ENCODE peak calls at places on chromosomes 11 and 22, in six cellular contexts. U, A, X, N, B and K are unnamed samples. For H3K4me1, the result is how much of the 10 kb centered on the place peaks cover.

GRCh38 chr22:43216738-43217137 is 29.8 kb upstream of the TTLL12 start:
- DNase-seq in U (no peak), A (no peak), X (no peak), N (no peak), B (no peak), K (no peak)

GRCh38 chr11:131495417-131495816 is 125.0 kb downstream of the NTM start:
- DNase-seq in U (peak), A (no peak), X (no peak), N (no peak), B (peak), K (no peak)

GRCh38 chr11:111846640-111847039 is 24.7 kb downstream of the ALG9 start:
- DNase-seq in U (no peak), A (no peak), X (peak), N (no peak), B (no peak), K (no peak)

GRCh38 chr11:94664336-94664735 is 97.2 kb downstream of the PIWIL4 start:
- DNase-seq in U (no peak), A (no peak), X (peak), N (peak), B (no peak), K (no peak)

GRCh38 chr11:118212781-118213565 is 11.8 kb downstream of the JAML start:
- DNase-seq in U (no peak), A (peak), X (no peak), N (no peak), B (no peak), K (no peak)

GRCh38 chr11:44713022-44713421 is 13.7 kb upstream of the TSPAN18 start:
- DNase-seq in U (no peak), A (no peak), X (no peak), N (no peak), B (no peak), K (no peak)

GRCh38 chr22:38513063-38513462 is 7.0 kb upstream of the DDX17 start:
- DNase-seq in U (no peak), A (no peak), X (no peak), N (no peak), B (no peak), K (no peak)

GRCh38 chr11:99015634-99016454 is 4.9 kb upstream of the CNTN5 start:
- DNase-seq in U (no peak), A (no peak), X (peak), N (peak), B (peak), K (no peak)

GRCh38 chr11:58739725-58740430 is 8.1 kb upstream of the GLYAT start:
- DNase-seq in U (no peak), A (no peak), X (peak), N (no peak), B (no peak), K (no peak)

GRCh38 chr11:32374261-32374711 is 61.1 kb downstream of the WT1 start:
- DNase-seq in U (peak), A (no peak), X (peak), N (peak), B (peak), K (peak)

GRCh38 chr22:25023879-25024278 is 71.4 kb downstream of the KIAA1671 start:
- DNase-seq in U (no peak), A (no peak), X (no peak), N (no peak), B (no peak), K (no peak)

GRCh38 chr22:39559456-39560105 is 11.0 kb upstream of the CACNA1I start:
- DNase-seq in U (no peak), A (no peak), X (peak), N (no peak), B (no peak), K (peak)

GRCh38 chr22:44907765-44908737 is 101.8 kb downstream of the PHF21B start:
- DNase-seq in U (no peak), A (no peak), X (no peak), N (no peak), B (no peak), K (no peak)

DNA sequence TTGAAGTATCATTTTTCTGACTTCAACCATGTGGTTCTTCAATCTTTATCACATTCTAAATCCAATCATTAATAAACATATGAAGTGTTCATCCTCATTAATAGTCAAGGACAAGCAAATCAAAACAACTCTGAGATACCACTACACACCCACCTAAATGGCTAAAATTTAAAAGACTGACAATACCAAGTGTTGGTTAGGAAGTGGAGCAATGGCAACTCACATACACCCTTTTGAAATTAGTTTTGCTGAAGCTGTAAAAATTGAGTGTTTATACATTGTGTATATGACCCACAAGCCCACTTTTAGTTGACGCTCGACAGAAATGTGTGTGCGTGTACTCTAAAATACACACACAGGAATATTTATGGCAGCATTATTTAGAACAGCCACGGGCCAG is 36.7 kb upstream of the LMO2 start:
- DNase-seq in U (no peak), A (no peak), X (no peak), N (no peak), B (no peak), K (no peak)
- H3K4me1 ChIP-seq in U (under half), A (under half), X (under half), N (under half), B (under half), K (under half)

GRCh38 chr11:64250406-64250874 is 890 bp upstream of the PLCB3 start:
- DNase-seq in U (no peak), A (no peak), X (no peak), N (no peak), B (no peak), K (no peak)

GRCh38 chr11:64248578-64248977 is 1.8 kb upstream of the PPP1R14B start:
- DNase-seq in U (no peak), A (no peak), X (no peak), N (no peak), B (peak), K (peak)

GRCh38 chr11:64249038-64249437 is 2.3 kb upstream of the PLCB3 start:
- DNase-seq in U (no peak), A (no peak), X (no peak), N (no peak), B (no peak), K (peak)

GRCh38 chr11:64250875-64251721 is at the start of gene PLCB3:
- DNase-seq in U (peak), A (no peak), X (peak), N (no peak), B (peak), K (peak)

GRCh38 chr11:64249563-64250405 is 1.5 kb upstream of the PLCB3 start:
- DNase-seq in U (no peak), A (no peak), X (no peak), N (no peak), B (peak), K (peak)
- H3K4me1 ChIP-seq in U (under half), A (under half), X (under half), N (under half), B (under half), K (under half)

GRCh38 chr11:18321622-18321990 is 334 bp downstream of the HPS5 start:
- DNase-seq in U (no peak), A (no peak), X (peak), N (no peak), B (no peak), K (no peak)

GRCh38 chr11:18321991-18322711 is at the start of the genes GTF2H1 and HPS5:
- DNase-seq in U (peak), A (peak), X (peak), N (peak), B (peak), K (peak)

GRCh38 chr11:18319914-18320313 is 2.0 kb downstream of the HPS5 start:
- DNase-seq in U (no peak), A (no peak), X (no peak), N (no peak), B (no peak), K (no peak)

GRCh38 chr11:18322818-18323570 is 627 bp downstream of the GTF2H1 start:
- DNase-seq in U (no peak), A (no peak), X (peak), N (peak), B (no peak), K (no peak)

DNA sequence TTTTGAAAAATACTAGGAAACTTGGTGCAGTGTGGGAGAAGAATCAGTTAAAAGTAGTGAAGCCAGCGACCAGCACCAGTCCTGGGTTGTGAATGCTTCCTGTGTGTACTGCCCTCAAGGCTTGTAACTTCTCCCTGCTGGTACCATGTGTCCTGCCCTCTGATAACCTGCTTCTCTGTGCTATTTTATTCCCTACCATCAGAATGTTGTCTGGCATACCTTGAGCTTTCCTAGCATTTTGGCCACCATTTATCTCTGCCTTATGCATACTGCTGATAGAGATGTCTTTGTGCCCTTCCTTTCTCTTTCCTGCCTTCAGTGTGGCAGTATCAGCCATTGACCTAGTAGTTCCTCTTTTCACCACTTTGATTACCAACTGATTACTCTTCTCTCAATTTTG is 2.0 kb downstream of the GTF2H1 start:
- DNase-seq in U (no peak), A (no peak), X (no peak), N (no peak), B (no peak), K (no peak)
- H3K4me1 ChIP-seq in U (under half), A (under half), X (under half), N (under half), B (under half), K (under half)

DNA sequence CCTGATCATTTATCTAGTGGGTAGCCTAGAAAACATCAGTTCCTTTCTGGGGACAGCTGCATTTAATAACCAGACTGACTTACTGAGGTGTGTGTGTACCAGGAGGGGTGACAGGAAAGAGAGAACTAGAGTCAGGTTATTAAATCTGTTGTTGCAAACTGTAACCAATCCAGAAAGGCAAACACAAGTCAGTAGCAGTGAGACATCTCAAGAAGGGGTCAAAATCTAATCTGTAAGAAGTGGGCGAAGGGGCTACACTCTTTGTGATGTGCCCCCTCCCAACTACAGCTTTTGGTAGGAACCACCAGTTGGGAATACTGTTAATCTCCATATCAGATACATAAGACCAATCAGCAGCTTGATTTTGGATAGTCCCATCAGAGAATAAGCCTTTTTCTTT is 26.3 kb downstream of the CUL5 start:
- DNase-seq in U (no peak), A (no peak), X (no peak), N (no peak), B (no peak), K (no peak)
- H3K4me1 ChIP-seq in U (under half), A (under half), X (under half), N (under half), B (under half), K (under half)

GRCh38 chr22:20548806-20549205 is 41.4 kb downstream of the MED15 start:
- DNase-seq in U (no peak), A (no peak), X (no peak), N (no peak), B (no peak), K (no peak)
- H3K4me1 ChIP-seq in U (under half), A (half or more), X (half or more), N (under half), B (under half), K (under half)

DNA sequence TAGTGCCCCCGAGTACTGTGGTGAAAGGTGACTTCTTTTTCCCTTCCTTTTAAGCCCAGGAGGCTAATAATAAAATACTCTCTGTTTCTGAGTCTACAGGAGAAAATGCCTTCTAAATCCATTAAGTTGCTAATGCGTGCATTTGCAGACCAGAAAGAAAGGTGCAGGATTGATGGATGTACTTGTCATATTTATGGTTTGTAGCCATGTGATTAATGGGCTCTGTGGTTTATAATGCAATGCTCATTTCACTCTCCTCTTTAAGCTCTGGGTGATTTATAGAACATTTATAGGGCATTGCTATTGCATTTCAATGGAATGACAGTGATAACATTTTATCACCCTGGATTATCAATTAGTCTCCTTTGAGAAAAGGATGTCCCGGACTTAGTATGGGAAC is 82.9 kb upstream of the HMGXB4 start:
- DNase-seq in U (no peak), A (no peak), X (no peak), N (no peak), B (no peak), K (no peak)
- H3K4me1 ChIP-seq in U (under half), A (under half), X (under half), N (under half), B (under half), K (under half)

DNA sequence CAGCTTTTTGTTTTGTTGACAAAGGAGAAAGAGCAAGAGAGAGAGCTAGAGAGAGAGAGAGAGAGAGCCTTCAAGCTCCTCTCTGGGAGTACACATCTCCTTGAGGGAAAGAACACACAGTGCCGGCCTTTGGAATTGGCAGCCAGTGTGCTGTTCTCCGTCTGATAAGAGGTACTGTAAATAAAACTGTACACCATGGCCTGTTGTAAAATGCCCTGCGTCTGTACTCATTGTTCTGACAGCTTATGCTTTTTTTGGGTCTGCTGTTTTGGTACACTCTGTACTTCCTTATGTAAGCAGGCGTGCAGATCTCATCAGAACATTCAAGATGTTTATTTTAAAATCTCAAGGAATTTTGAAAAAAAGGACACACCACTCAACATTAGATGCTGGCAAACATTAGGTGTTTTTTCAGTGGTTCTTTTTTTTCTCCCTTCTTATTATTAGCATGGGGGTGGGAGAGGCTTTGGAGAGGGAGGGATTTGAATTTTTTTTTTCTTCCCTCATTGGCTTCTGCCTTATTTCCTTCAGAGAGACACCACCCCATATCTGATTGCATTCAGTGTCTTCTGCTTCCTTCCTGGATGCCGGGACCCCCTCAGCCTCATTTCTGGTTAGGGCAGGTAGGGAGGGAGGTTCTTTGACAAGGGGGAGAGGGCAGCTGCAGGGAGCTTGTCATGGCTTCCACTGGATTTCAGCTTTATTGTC is 116.8 kb upstream of the NNMT start:
- DNase-seq in U (peak), A (peak), X (no peak), N (peak), B (peak), K (no peak)
- H3K4me1 ChIP-seq in U (under half), A (half or more), X (under half), N (under half), B (under half), K (under half)

GRCh38 chr11:46360878-46361277 is 13.6 kb downstream of the DGKZ start:
- DNase-seq in U (no peak), A (no peak), X (peak), N (no peak), B (no peak), K (no peak)

GRCh38 chr11:46357483-46357936 is 10.2 kb downstream of the DGKZ start:
- DNase-seq in U (no peak), A (no peak), X (no peak), N (no peak), B (peak), K (no peak)

GRCh38 chr11:46362146-46363030 is 15.1 kb downstream of the DGKZ start:
- DNase-seq in U (no peak), A (no peak), X (no peak), N (no peak), B (no peak), K (no peak)

GRCh38 chr11:46361283-46362145 is 14.3 kb downstream of the DGKZ start:
- DNase-seq in U (peak), A (peak), X (peak), N (no peak), B (no peak), K (no peak)

GRCh38 chr11:46359936-46360335 is 12.7 kb downstream of the DGKZ start:
- DNase-seq in U (no peak), A (no peak), X (no peak), N (no peak), B (no peak), K (no peak)
- H3K4me1 ChIP-seq in U (under half), A (under half), X (under half), N (under half), B (under half), K (under half)

DNA sequence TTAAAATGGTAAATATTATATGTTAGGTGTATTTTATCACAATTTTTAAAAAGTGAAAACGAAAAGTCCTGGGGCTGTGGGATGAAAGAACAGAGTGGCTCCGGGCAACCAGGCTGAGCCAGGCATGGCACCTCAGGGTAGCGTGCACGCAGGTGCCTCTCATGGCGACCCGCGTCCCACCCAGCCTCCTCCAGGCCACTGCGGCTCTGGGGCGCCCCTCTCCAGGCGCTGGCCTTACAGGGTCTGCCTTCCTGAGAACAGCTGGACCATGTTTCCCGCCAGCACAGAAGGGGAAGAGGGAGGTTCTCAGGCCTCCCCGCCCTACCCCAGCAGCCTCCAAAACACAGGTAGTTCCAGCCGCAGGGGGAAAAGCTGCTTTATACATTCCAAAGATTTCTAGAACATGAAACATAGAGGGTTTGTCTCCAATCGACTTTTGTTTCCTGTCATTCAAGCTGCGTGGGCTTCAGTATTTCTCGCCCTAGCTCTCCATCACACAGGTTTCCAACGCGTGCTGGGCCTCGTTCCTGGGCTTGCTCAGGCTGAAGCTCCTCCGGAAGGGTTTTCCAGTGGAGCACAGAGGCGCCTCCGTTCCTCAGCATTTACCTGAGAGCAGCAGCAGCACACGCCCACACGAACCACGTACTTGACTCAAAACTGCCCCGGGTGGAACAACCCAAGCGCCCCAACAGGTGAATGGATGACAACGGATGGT is 10.5 kb downstream of the EHD1 start:
- DNase-seq in U (no peak), A (no peak), X (no peak), N (no peak), B (no peak), K (no peak)
- H3K4me1 ChIP-seq in U (half or more), A (half or more), X (half or more), N (half or more), B (under half), K (under half)